ENCODE peak calls at places on chromosome 5, in six cellular contexts. T is CD8-positive, alpha-beta T cell; G is fibroblast of mammary gland; M is adipocyte; I is GM06990; X is neural progenitor cell. D is an unnamed sample.

GRCh38 chr5:5671823-5672222 is 249.3 kb downstream of the ICE1 start:
- DNase-seq in T (no peak), G (no peak), M (no peak), I (no peak), X (no peak), D (no peak)

GRCh38 chr5:126410623-126411022 is 12.6 kb upstream of the GRAMD2B start:
- DNase-seq in T (no peak), G (no peak), M (no peak), I (no peak), X (no peak), D (peak; percentile 80)

GRCh38 chr5:126178521-126178920 is 244.7 kb upstream of the GRAMD2B start:
- DNase-seq in T (no peak), G (peak; percentile 84), M (peak; percentile 62), I (no peak), X (no peak), D (no peak)

GRCh38 chr5:172313877-172314276 is 30.3 kb upstream of the UBTD2 start:
- DNase-seq in T (no peak), G (no peak), M (no peak), I (no peak), X (no peak), D (no peak)

GRCh38 chr5:170293273-170293672 is 4.3 kb downstream of the LCP2 start:
- DNase-seq in T (no peak), G (no peak), M (no peak), I (peak; percentile 73), X (no peak), D (no peak)

GRCh38 chr5:181243521-181244307 is at the start of gene RACK1:
- DNase-seq in T (peak; percentile 79), G (peak; percentile 85), M (peak; percentile 94), I (peak; percentile 84), X (peak; percentile 96), D (peak; percentile 91)

GRCh38 chr5:54589786-54590185 is 72.2 kb downstream of the SNX18 start:
- DNase-seq in T (no peak), G (no peak), M (no peak), I (no peak), X (no peak), D (no peak)

GRCh38 chr5:139167952-139168720 is 30.0 kb downstream of the SIL1 start:
- DNase-seq in T (no peak), G (no peak), M (no peak), I (no peak), X (no peak), D (no peak)

GRCh38 chr5:139137703-139138102 is 60.5 kb downstream of the SIL1 start:
- DNase-seq in T (no peak), G (peak; percentile 45), M (peak; percentile 7), I (no peak), X (peak; percentile 52), D (peak; percentile 37)

GRCh38 chr5:138972230-138972629 is 97.1 kb upstream of the LRRTM2 start:
- DNase-seq in T (no peak), G (peak; percentile 41), M (peak; percentile 16), I (no peak), X (no peak), D (peak; percentile 27)

GRCh38 chr5:137699291-137700281 is 36.3 kb downstream of the KLHL3 start:
- DNase-seq in T (no peak), G (peak; percentile 9), M (peak; percentile 9), I (no peak), X (no peak), D (peak; percentile 35)

GRCh38 chr5:142872795-142873194 is 102.6 kb downstream of the ARHGAP26 start:
- DNase-seq in T (no peak), G (peak; percentile 70), M (peak; percentile 17), I (no peak), X (no peak), D (no peak)

GRCh38 chr5:77852514-77853352 is 76.6 kb upstream of the TBCA start:
- DNase-seq in T (no peak), G (peak; percentile 55), M (peak; percentile 64), I (peak; percentile 92), X (peak; percentile 85), D (peak; percentile 38)

GRCh38 chr5:142767925-142768324 is 2.3 kb upstream of the ARHGAP26 start:
- DNase-seq in T (no peak), G (no peak), M (no peak), I (no peak), X (no peak), D (no peak)

GRCh38 chr5:82277613-82277986 is 554 bp downstream of the RPS23 start:
- DNase-seq in T (no peak), G (peak; percentile 10), M (peak; percentile 28), I (no peak), X (no peak), D (peak; percentile 12)

GRCh38 chr5:173778152-173778782 is 109.9 kb upstream of the CPEB4 start:
- DNase-seq in T (no peak), G (no peak), M (no peak), I (no peak), X (no peak), D (no peak)

GRCh38 chr5:172725273-172725672 is 45.7 kb downstream of the DUSP1 start:
- DNase-seq in T (no peak), G (no peak), M (no peak), I (no peak), X (no peak), D (no peak)

GRCh38 chr5:107381189-107381856 is 289.4 kb downstream of the EFNA5 start:
- DNase-seq in T (no peak), G (peak; percentile 83), M (peak; percentile 77), I (no peak), X (no peak), D (peak; percentile 70)

GRCh38 chr5:91281409-91281808 is 101.7 kb downstream of the ARRDC3 start:
- DNase-seq in T (no peak), G (peak; percentile 91), M (peak; percentile 80), I (no peak), X (no peak), D (peak; percentile 65)

GRCh38 chr5:152514827-152515397 is 109.8 kb upstream of the NMUR2 start:
- DNase-seq in T (no peak), G (peak; percentile 35), M (peak; percentile 63), I (no peak), X (peak; percentile 67), D (peak; percentile 11)

GRCh38 chr5:96083361-96083881 is 121.8 kb upstream of the ELL2 start:
- DNase-seq in T (no peak), G (peak; percentile 36), M (no peak), I (no peak), X (no peak), D (peak; percentile 78)

GRCh38 chr5:91591076-91591475 is 208.0 kb upstream of the ARRDC3 start:
- DNase-seq in T (no peak), G (peak; percentile 34), M (no peak), I (no peak), X (peak; percentile 48), D (no peak)

GRCh38 chr5:137613554-137614265 is 114.6 kb upstream of the SPOCK1 start:
- DNase-seq in T (no peak), G (peak; percentile 82), M (peak; percentile 5), I (no peak), X (no peak), D (no peak)

GRCh38 chr5:103013933-103014552 is 105.9 kb downstream of the GIN1 start:
- DNase-seq in T (no peak), G (peak; percentile 24), M (peak; percentile 40), I (no peak), X (no peak), D (peak; percentile 51)

GRCh38 chr5:137075163-137075970 is 423.8 kb downstream of the SPOCK1 start:
- DNase-seq in T (no peak), G (peak; percentile 35), M (peak; percentile 36), I (peak; percentile 15), X (peak; percentile 85), D (peak; percentile 33)

GRCh38 chr5:53984987-53985386 is 325.4 kb downstream of the ARL15 start:
- DNase-seq in T (no peak), G (no peak), M (no peak), I (no peak), X (no peak), D (no peak)

GRCh38 chr5:126138475-126139005 is 284.7 kb upstream of the GRAMD2B start:
- DNase-seq in T (no peak), G (peak; percentile 48), M (peak; percentile 60), I (no peak), X (peak; percentile 16), D (peak; percentile 27)

GRCh38 chr5:95102080-95102479 is 182.8 kb downstream of the MCTP1 start:
- DNase-seq in T (no peak), G (no peak), M (no peak), I (no peak), X (peak; percentile 8), D (no peak)

GRCh38 chr5:107560377-107560776 is 110.4 kb downstream of the EFNA5 start:
- DNase-seq in T (no peak), G (no peak), M (no peak), I (no peak), X (no peak), D (no peak)

GRCh38 chr5:177270653-177271052 is 32.9 kb downstream of the RAB24 start:
- DNase-seq in T (no peak), G (no peak), M (no peak), I (no peak), X (no peak), D (no peak)

GRCh38 chr5:3197237-3197636 is 398.4 kb upstream of the IRX1 start:
- DNase-seq in T (no peak), G (no peak), M (no peak), I (no peak), X (peak; percentile 51), D (no peak)

GRCh38 chr5:3199941-3200340 is 395.7 kb upstream of the IRX1 start:
- DNase-seq in T (no peak), G (no peak), M (no peak), I (no peak), X (no peak), D (no peak)

GRCh38 chr5:3195991-3196390 is 399.6 kb upstream of the IRX1 start:
- DNase-seq in T (no peak), G (no peak), M (no peak), I (no peak), X (peak; percentile 66), D (no peak)

GRCh38 chr5:3200356-3200755 is 395.3 kb upstream of the IRX1 start:
- DNase-seq in T (no peak), G (no peak), M (no peak), I (no peak), X (no peak), D (no peak)

GRCh38 chr5:3197699-3198098 is 397.9 kb upstream of the IRX1 start:
- DNase-seq in T (no peak), G (no peak), M (no peak), I (no peak), X (peak; percentile 84), D (no peak)
- H3K4me3 ChIP-seq in T (no peak overlapping the region), G (no peak overlapping the region), M (no peak overlapping the region), I (no peak overlapping the region), X (peak overlapping the region; percentile 43), D (no peak overlapping the region)

GRCh38 chr5:178372091-178372695 is 139.6 kb upstream of the PHYKPL start:
- DNase-seq in T (no peak), G (no peak), M (no peak), I (no peak), X (no peak), D (no peak)
- H3K4me3 ChIP-seq in T (no peak overlapping the region), G (no peak overlapping the region), M (peak overlapping the region; percentile 67), I (no peak overlapping the region), X (no peak overlapping the region), D (no peak overlapping the region)

DNA sequence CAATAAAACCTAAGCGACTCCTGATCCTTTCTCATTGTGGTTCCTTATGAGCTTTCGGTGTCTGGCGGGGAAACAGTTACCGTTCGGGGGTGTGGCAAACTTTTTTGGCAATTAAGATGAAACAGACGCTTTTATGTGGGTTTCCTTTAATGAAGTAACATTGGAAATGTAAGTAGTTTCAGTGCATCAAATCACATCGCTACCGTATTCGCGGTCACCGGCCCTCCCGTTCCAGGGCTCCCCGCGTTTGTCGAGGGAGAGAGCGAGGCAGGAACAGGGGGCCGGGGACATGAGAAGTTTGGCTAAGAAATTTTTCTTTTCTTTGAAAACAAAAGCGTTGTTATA is 3.9 kb upstream of the IRX2 start:
- DNase-seq in T (no peak), G (no peak), M (no peak), I (no peak), X (no peak), D (no peak)
- H3K4me3 ChIP-seq in T (no peak overlapping the region), G (no peak overlapping the region), M (peak overlapping the region; percentile 85), I (no peak overlapping the region), X (peak overlapping the region; percentile 68), D (no peak overlapping the region)

GRCh38 chr5:154285661-154286408 is 95.3 kb downstream of the GALNT10 start:
- DNase-seq in T (no peak), G (peak; percentile 52), M (peak; percentile 70), I (no peak), X (peak; percentile 18), D (peak; percentile 79)
- H3K4me3 ChIP-seq in T (no peak overlapping the region), G (no peak overlapping the region), M (no peak overlapping the region), I (no peak overlapping the region), X (no peak overlapping the region), D (no peak overlapping the region)

D was measured in fibroblast of villous mesenchyme.